ENCODE peak calls at places on chromosomes 13 and 19, in five cellular contexts. N is substantia nigra, Z is fibroblast of lung, L is heart left ventricle, E is cardiac muscle cell. U is an unnamed sample.

GRCh38 chr13:40485611-40486517 is 180.6 kb downstream of the FOXO1 start:
- DNase-seq in N (no peak), Z (no peak), L (no peak), E (no peak), U (no peak)

GRCh38 chr13:76462003-76462402 is 424.2 kb downstream of the KCTD12 start:
- DNase-seq in N (no peak), Z (peak), L (no peak), E (no peak), U (no peak)

GRCh38 chr19:49554701-49555181 is 25.6 kb downstream of the NOSIP start:
- DNase-seq in N (no peak), Z (no peak), L (no peak), E (no peak), U (no peak)

GRCh38 chr19:1503089-1503924 is 9.5 kb downstream of the ADAMTSL5 start:
- DNase-seq in N (no peak), Z (peak), L (peak), E (peak), U (peak)

GRCh38 chr13:109196896-109197295 is 567.5 kb downstream of the MYO16 start:
- DNase-seq in N (no peak), Z (no peak), L (no peak), E (peak), U (no peak)

GRCh38 chr13:20772401-20773131 is 1.2 kb downstream of the EEF1AKMT1 start:
- DNase-seq in N (no peak), Z (peak), L (no peak), E (no peak), U (no peak)

GRCh38 chr19:48480151-48480475 is 10.9 kb downstream of the CYTH2 start:
- DNase-seq in N (no peak), Z (peak), L (peak), E (no peak), U (no peak)

GRCh38 chr19:11247934-11248333 is 8.5 kb downstream of the ANGPTL8 start:
- DNase-seq in N (no peak), Z (no peak), L (no peak), E (no peak), U (peak)

GRCh38 chr19:12913011-12913561 is 6.0 kb downstream of the SYCE2 start:
- DNase-seq in N (peak), Z (peak), L (peak), E (peak), U (peak)

GRCh38 chr19:6739390-6739883 is at the start of gene TRIP10:
- DNase-seq in N (peak), Z (peak), L (peak), E (peak), U (peak)

GRCh38 chr13:50572129-50572528 is 271.4 kb downstream of the DLEU7 start:
- DNase-seq in N (no peak), Z (no peak), L (no peak), E (no peak), U (no peak)

GRCh38 chr13:75803982-75804381 is 167.9 kb downstream of the LMO7 start:
- DNase-seq in N (no peak), Z (no peak), L (no peak), E (peak), U (no peak)

GRCh38 chr19:41095703-41096102 is 7.5 kb downstream of the CYP2A13 start:
- DNase-seq in N (no peak), Z (no peak), L (no peak), E (no peak), U (no peak)

GRCh38 chr13:30600470-30600869 is 17.2 kb upstream of the USPL1 start:
- DNase-seq in N (no peak), Z (peak), L (no peak), E (no peak), U (no peak)

GRCh38 chr19:28831464-28831863 is 381.5 kb downstream of the UQCRFS1 start:
- DNase-seq in N (no peak), Z (no peak), L (no peak), E (no peak), U (no peak)

GRCh38 chr19:5554828-5555227 is 12.9 kb downstream of the TINCR start:
- DNase-seq in N (no peak), Z (no peak), L (no peak), E (no peak), U (no peak)

GRCh38 chr13:41995946-41996345 is 35.0 kb upstream of the VWA8 start:
- DNase-seq in N (no peak), Z (peak), L (no peak), E (no peak), U (peak)

GRCh38 chr19:13718733-13719132 is 45.6 kb upstream of the MRI1 start:
- DNase-seq in N (peak), Z (peak), L (peak), E (peak), U (peak)

GRCh38 chr13:98893361-98893760 is 84.5 kb downstream of the DOCK9 start:
- DNase-seq in N (no peak), Z (peak), L (no peak), E (no peak), U (no peak)
- H3K27ac ChIP-seq in N (no peak), Z (no peak), L (no peak), E (no peak), U (no peak)

GRCh38 chr13:46086421-46086922 is 18.4 kb downstream of the CPB2 start:
- DNase-seq in N (no peak), Z (no peak), L (no peak), E (no peak), U (no peak)

GRCh38 chr13:46082324-46082723 is 22.5 kb downstream of the CPB2 start:
- DNase-seq in N (no peak), Z (no peak), L (no peak), E (no peak), U (no peak)

GRCh38 chr13:46087481-46087880 is 17.4 kb downstream of the CPB2 start:
- DNase-seq in N (no peak), Z (no peak), L (no peak), E (no peak), U (no peak)

GRCh38 chr13:46086985-46087384 is 17.8 kb downstream of the CPB2 start:
- DNase-seq in N (no peak), Z (no peak), L (no peak), E (no peak), U (no peak)

DNA sequence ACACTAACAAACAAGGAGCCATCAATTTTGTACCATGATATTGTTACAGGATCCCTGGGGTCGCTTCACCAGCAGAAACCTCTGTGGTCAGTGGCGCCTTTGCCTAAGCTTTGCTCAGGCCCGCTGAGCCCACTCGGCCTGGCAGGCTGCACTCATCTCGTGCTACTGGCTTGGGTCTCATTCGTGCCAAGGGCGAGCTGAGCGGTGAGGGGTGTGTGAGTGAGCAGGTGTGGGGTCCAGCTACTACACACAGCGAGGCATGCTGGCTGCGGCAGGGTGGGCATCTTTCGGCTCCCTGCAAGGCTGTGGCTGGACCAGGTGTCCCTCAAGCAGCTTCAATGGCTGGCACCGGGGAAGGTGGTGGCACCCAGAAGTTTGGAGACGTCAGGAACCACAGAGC is 19.1 kb downstream of the CPB2 start:
- DNase-seq in N (no peak), Z (no peak), L (no peak), E (no peak), U (no peak)
- H3K27ac ChIP-seq in N (no peak), Z (no peak), L (no peak), E (no peak), U (no peak)

DNA sequence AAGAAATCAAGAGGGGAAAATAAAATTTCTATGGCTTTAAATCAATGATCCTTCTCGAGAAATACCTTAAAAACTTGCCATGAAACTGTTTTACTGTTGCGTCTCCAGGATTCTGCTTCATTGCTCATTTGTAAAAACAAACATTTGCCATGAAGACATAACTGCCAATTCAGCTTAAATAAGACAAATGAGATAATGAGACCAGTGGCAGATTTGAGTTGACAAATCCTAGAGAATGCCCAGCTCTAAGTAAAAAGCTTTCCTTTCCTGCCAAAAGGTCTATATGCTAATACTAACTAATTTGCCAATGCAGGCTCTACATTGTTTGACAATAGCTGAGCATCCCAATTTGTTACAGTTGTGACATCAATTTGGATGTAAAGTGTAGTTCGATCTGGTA is 400.5 kb upstream of the PCDH9 start:
- DNase-seq in N (no peak), Z (no peak), L (no peak), E (no peak), U (no peak)
- H3K27ac ChIP-seq in N (no peak), Z (no peak), L (no peak), E (no peak), U (no peak)

GRCh38 chr19:56137405-56137804 is 3.7 kb upstream of the ZNF444 start:
- DNase-seq in N (no peak), Z (no peak), L (no peak), E (no peak), U (no peak)

GRCh38 chr19:56134655-56134922 is 6.5 kb upstream of the ZNF444 start:
- DNase-seq in N (no peak), Z (no peak), L (no peak), E (no peak), U (no peak)

GRCh38 chr19:56133858-56134654 is 7.0 kb upstream of the ZNF444 start:
- DNase-seq in N (no peak), Z (no peak), L (no peak), E (no peak), U (no peak)

GRCh38 chr19:56138069-56138468 is 3.0 kb upstream of the ZNF444 start:
- DNase-seq in N (no peak), Z (no peak), L (no peak), E (no peak), U (no peak)

GRCh38 chr19:56136362-56136761 is 4.7 kb upstream of the ZNF444 start:
- DNase-seq in N (no peak), Z (no peak), L (no peak), E (no peak), U (no peak)
- H3K27ac ChIP-seq in N (no peak), Z (no peak), L (no peak), E (peak), U (no peak)

U was measured in hepatocyte.